ENCODE peak calls at places on chromosomes 4 and X, in eight cellular contexts. V, P, K, J, M, R, E and T are unnamed samples.

GRCh38 chrX:132714913-132715312 is 226.1 kb upstream of the MBNL3 start:
- DNase-seq in J (no peak), E (no peak), V (no peak), R (no peak), M (no peak), K (no peak), P (no peak), T (no peak)

GRCh38 chr4:61994036-61994435 is 793.9 kb downstream of the ADGRL3 start:
- DNase-seq in V (no peak), K (no peak), P (no peak), E (peak), J (no peak), M (peak), R (no peak), T (peak)

GRCh38 chr4:6500481-6501135 is 28.2 kb upstream of the PPP2R2C start:
- DNase-seq in R (no peak), J (no peak), K (no peak), V (no peak), E (no peak), P (no peak), M (no peak), T (no peak)

GRCh38 chrX:119272882-119273806 is 37.1 kb downstream of the PGRMC1 start:
- DNase-seq in J (no peak), E (peak), M (peak), R (peak), V (peak), K (peak), P (peak), T (no peak)

GRCh38 chr4:138658518-138658917 is 357.1 kb upstream of the NOCT start:
- DNase-seq in J (no peak), P (no peak), R (no peak), K (no peak), M (no peak), E (no peak), V (no peak), T (no peak)

GRCh38 chrX:131068945-131069719 is 11.0 kb downstream of the ARHGAP36 start:
- DNase-seq in R (no peak), J (peak), K (peak), M (peak), V (peak), P (no peak), E (peak), T (peak)

GRCh38 chr4:76308548-76308947 is 2.0 kb downstream of the STBD1 start:
- DNase-seq in R (no peak), E (peak), V (no peak), K (no peak), M (no peak), J (peak), P (peak), T (no peak)

GRCh38 chr4:2787230-2788100 is 5.4 kb upstream of the SH3BP2 start:
- DNase-seq in V (peak), E (no peak), K (no peak), M (no peak), J (peak), P (peak), R (no peak), T (no peak)

GRCh38 chr4:3070709-3071500 is 3.4 kb downstream of the HTT-AS start:
- DNase-seq in V (no peak), P (no peak), J (no peak), M (no peak), E (no peak), K (no peak), R (no peak), T (no peak)

GRCh38 chr4:132818091-132818490 is 331.0 kb upstream of the PCDH10 start:
- DNase-seq in P (no peak), V (no peak), M (peak), R (no peak), J (no peak), E (no peak), K (no peak), T (no peak)

GRCh38 chr4:112448211-112448745 is 67.7 kb downstream of the NEUROG2 start:
- DNase-seq in E (no peak), J (no peak), V (no peak), R (peak), M (no peak), K (peak), P (no peak), T (peak)

GRCh38 chr4:28287837-28288236 is 1427.2 kb downstream of the STIM2 start:
- DNase-seq in J (no peak), M (peak), E (peak), R (peak), K (peak), V (no peak), P (peak), T (peak)

GRCh38 chrX:108447303-108447702 is 7.7 kb downstream of the COL4A5 start:
- DNase-seq in R (peak), V (no peak), M (peak), K (peak), E (peak), J (no peak), P (no peak), T (peak)

GRCh38 chrX:2497961-2498780 is 2.6 kb downstream of the DHRSX start:
- DNase-seq in E (peak), V (no peak), M (peak), K (peak), J (peak), R (peak), P (no peak), T (no peak)

GRCh38 chr4:142698541-142698940 is 147.6 kb downstream of the INPP4B start:
- DNase-seq in M (no peak), R (peak), K (no peak), V (no peak), P (no peak), J (no peak), E (no peak), T (no peak)

GRCh38 chr4:78477276-78477675 is 74.3 kb upstream of the ANXA3 start:
- DNase-seq in V (no peak), J (no peak), R (peak), E (peak), P (no peak), K (peak), M (peak), T (no peak)
- TF ChIP-seq CTCF in V (no peak), J (no peak), R (no peak), E (no peak), P (no peak), K (no peak), M (no peak), T (no peak)

DNA sequence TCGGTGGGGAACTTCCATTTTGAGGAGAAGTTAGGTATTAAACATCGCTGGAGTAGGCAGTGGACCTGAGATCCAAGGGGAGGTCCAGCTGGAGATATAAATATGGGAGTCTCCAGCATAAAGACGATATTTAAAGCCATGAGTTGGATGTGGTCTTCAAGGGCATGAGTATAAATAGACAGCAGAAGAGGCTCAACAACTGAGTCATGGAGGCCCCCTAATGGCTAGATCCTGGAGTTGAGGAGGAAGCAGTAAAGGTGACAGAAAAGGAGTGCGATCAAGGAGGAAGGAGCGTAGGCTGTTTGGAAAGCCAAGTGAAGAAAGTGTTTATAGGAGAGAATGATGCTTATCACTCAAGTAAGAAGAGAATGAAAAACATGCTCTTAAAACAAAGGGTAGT is 18.1 kb upstream of the APBB2 start:
- DNase-seq in K (no peak), R (no peak), J (no peak), P (no peak), M (no peak), V (no peak), E (peak), T (no peak)
- TF ChIP-seq CTCF in K (peak), R (no peak), J (no peak), P (no peak), M (peak), V (no peak), E (peak), T (no peak)

DNA sequence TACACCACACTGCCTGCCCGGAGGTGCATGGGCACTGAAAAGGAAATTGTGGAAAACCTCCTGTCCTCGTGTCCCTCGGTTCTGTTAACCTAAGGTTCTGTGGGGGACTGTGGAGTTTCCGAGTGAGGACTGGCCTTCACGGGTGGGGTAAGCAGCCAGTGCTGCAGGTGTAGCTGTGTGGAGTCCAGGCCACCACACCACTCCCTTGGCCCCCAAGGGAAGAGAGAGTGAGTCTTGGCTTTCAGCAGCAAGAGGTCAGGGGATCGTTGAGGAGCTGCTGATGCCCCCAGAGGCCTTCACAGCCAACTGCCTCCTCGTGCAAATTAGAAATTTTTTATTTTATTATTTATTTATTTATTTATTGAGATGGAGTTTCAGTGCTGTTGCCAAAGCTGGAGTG is 20.4 kb downstream of the BEND4 start:
- DNase-seq in J (no peak), P (no peak), V (no peak), M (no peak), R (no peak), K (no peak), E (no peak), T (no peak)
- TF ChIP-seq CTCF in J (no peak), P (no peak), V (no peak), M (no peak), R (no peak), K (no peak), E (no peak), T (no peak)

DNA sequence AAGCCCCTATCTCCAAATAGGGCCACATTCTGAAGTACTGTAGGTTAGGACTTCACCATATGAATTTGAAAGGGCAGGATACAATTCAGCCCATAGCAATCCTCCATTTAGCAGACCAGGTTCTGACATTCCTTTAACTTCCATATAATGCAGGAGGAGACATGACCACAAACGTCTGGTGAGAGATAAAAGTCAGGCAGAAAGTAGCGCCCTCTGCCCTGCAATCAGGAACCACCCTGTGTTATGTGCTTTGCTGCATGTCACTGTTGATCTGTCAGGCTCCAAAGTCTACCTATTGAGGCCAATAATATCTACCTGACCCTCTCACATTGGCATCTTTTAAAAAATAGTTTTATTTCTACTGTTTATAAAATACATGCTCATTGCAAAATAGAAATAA is 30.2 kb upstream of the SEPSECS start:
- DNase-seq in V (no peak), P (no peak), E (no peak), M (no peak), K (no peak), J (no peak), R (no peak), T (no peak)
- TF ChIP-seq CTCF in V (no peak), P (no peak), E (no peak), M (no peak), K (no peak), J (no peak), R (no peak), T (no peak)

GRCh38 chr4:108155373-108155772 is 13.4 kb downstream of the LEF1 start:
- DNase-seq in M (no peak), V (peak), E (peak), R (no peak), K (no peak), J (no peak), P (no peak), T (peak)
- TF ChIP-seq CTCF in M (no peak), V (no peak), E (peak), R (no peak), K (no peak), J (no peak), P (no peak), T (no peak)

GRCh38 chrX:152901816-152902501 is 4.1 kb downstream of the ZNF185 start:
- DNase-seq in P (no peak), K (no peak), V (no peak), J (peak), M (no peak), R (no peak), E (no peak), T (no peak)

GRCh38 chrX:152902502-152902820 is 4.6 kb downstream of the ZNF185 start:
- DNase-seq in K (no peak), R (no peak), M (no peak), P (no peak), E (no peak), J (peak), V (no peak), T (no peak)

GRCh38 chrX:152903589-152903988 is 5.7 kb downstream of the ZNF185 start:
- DNase-seq in K (no peak), R (no peak), P (no peak), J (peak), E (no peak), M (no peak), V (no peak), T (no peak)

GRCh38 chrX:152905081-152905420 is 7.2 kb downstream of the ZNF185 start:
- DNase-seq in K (no peak), E (no peak), P (no peak), M (no peak), V (no peak), J (peak), R (no peak), T (no peak)

DNA sequence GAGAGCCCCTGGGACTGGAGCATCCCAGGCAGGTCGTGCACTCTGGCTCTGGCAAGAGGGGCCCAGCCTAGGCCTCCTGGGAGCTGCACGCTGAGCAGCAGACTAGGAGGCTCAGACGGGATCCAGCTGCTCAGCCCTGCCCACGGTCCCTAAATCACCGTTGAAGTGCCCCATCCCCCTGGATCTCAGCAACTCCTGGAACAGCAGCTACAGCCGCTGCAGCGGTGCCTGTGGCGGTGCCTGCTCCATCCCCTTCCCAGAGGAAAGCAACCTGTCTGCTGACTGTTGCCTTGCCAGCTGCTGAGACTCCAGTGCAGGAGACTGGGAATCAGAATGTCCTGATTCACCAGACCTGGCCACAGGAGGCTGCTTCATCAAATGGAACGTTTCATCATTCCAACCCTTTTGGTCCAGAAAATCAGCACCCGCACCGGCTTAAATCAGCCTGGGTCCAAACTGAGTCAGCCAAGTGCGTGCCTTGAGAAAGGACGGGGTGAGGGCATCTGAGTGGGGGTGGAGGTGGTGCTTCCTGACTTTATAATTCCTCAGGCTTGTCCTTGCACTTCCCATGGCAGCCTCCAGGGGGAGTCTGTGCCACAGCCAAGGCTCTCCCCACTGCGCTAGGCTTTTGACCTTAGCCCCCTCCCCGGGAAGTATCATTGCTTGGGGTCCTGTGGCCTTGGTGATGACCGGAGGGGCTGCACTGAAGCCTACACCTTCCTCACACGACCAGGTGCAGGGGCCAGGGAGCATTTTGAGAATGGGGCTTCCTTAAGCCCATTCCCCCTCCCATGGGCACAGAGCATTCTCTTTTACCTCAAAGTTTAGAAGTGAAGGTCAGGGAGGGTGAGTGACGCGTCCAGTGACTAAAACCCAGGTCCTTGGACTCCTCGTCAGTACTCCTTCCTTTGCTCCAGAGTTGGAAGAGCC is 6.5 kb downstream of the ZNF185 start:
- DNase-seq in K (peak), V (peak), J (peak), P (peak), E (peak), R (peak), M (peak), T (peak)
- TF ChIP-seq CTCF in K (peak), V (peak), J (peak), P (peak), E (peak), R (peak), M (peak), T (peak)

DNA sequence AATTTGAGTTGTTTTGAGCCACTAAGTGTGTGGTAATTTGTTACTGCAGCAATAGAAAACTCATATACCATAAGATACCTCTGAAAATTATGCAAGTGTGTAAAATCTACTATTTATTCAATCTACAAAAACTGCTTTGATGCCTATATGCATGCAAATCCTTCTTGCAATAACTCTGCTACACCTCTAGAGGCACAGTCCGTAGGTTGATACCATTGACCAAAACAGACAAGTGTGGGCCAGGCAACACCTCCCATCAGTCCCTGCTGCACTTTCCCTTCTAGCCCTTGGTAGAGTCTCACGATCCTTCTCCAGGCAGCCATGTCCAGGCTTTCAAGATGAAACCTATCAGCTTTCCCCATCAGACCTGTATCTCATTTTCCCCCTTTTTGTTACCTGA is 48.8 kb upstream of the FAM9A start:
- DNase-seq in E (no peak), V (no peak), K (no peak), J (no peak), P (no peak), M (no peak), R (no peak), T (no peak)
- TF ChIP-seq CTCF in E (peak), V (peak), K (no peak), J (no peak), P (no peak), M (peak), R (peak), T (peak)

DNA sequence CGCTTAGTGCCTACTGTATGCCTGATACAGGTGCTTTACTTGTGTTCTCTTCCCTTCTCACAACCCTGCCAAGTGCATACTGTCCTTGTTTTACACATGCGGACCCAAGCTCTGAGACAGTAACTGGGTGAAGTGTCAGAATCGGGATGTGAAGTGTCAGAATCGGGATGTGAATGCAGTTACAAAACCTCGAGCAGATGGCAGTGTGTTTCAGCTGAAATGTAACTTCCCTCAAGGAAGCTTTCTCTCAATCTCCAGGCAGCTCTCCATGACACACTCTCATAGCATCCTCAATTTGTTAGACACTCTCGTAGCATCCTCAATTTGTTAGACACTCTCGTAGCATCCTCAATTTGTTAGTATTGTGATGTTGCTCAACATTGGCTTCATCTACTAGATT is 1.0 kb upstream of the HPSE start:
- DNase-seq in V (no peak), K (no peak), J (no peak), M (no peak), P (no peak), E (no peak), R (no peak), T (peak)
- TF ChIP-seq CTCF in V (no peak), K (no peak), J (no peak), M (no peak), P (no peak), E (no peak), R (no peak), T (no peak)